ENCODE peak calls at places on chromosomes 2 and 18, in four cellular contexts. W, D, U and H are unnamed samples.

GRCh38 chr2:238285653-238286082 is 2.7 kb downstream of the PER2 start:
- DNase-seq in U (no peak), D (no peak), W (peak; percentile 96), H (no peak)

GRCh38 chr18:35038881-35039491 is 2.2 kb upstream of the MAPRE2 start:
- DNase-seq in W (no peak), U (no peak), D (no peak), H (no peak)

GRCh38 chr18:64966667-64967066 is 784.1 kb upstream of the CDH7 start:
- DNase-seq in U (no peak), W (no peak), D (peak; percentile 17), H (no peak)

GRCh38 chr2:43158259-43158880 is 68.0 kb downstream of the ZFP36L2 start:
- DNase-seq in U (no peak), W (peak; percentile 95), D (no peak), H (no peak)

GRCh38 chr18:8781671-8782070 is 76.3 kb downstream of the MTCL1 start:
- DNase-seq in W (peak; percentile 58), U (no peak), D (no peak), H (no peak)

GRCh38 chr2:127932199-127932877 is 46.6 kb upstream of the AMMECR1L start:
- DNase-seq in U (no peak), W (peak; percentile 76), D (no peak), H (no peak)

GRCh38 chr2:239807568-239807967 is 217.6 kb downstream of the NDUFA10 start:
- DNase-seq in U (no peak), D (no peak), W (no peak), H (no peak)

GRCh38 chr2:158573739-158574138 is 117.0 kb downstream of the PKP4 start:
- DNase-seq in U (no peak), D (no peak), W (no peak), H (no peak)

GRCh38 chr2:217604527-217605279 is 398.1 kb downstream of the TNS1 start:
- DNase-seq in D (no peak), U (no peak), W (no peak), H (no peak)

GRCh38 chr18:5556317-5556974 is 12.6 kb upstream of the EPB41L3 start:
- DNase-seq in U (no peak), W (no peak), D (no peak), H (peak; percentile 55)

GRCh38 chr18:33821503-33821902 is 243.5 kb downstream of the ASXL3 start:
- DNase-seq in U (no peak), D (no peak), W (peak; percentile 69), H (no peak)

GRCh38 chr2:230203110-230203676 is 16.6 kb downstream of the SP110 start:
- DNase-seq in D (no peak), W (no peak), U (no peak), H (no peak)

GRCh38 chr2:137845422-137845821 is 118.9 kb upstream of the HNMT start:
- DNase-seq in U (no peak), W (no peak), D (no peak), H (no peak)

GRCh38 chr2:237171396-237171795 is 85.7 kb downstream of the COPS8 start:
- DNase-seq in D (no peak), U (no peak), W (no peak), H (no peak)

GRCh38 chr2:241900251-241901017 is 30.9 kb downstream of the RTP5 start:
- DNase-seq in W (peak; percentile 65), U (no peak), D (no peak), H (no peak)

GRCh38 chr18:48492880-48493279 is 46.0 kb upstream of the CTIF start:
- DNase-seq in D (no peak), W (no peak), U (no peak), H (no peak)

GRCh38 chr18:46510386-46510785 is 146.6 kb downstream of the LOXHD1 start:
- DNase-seq in W (no peak), U (no peak), D (no peak), H (no peak)

DNA sequence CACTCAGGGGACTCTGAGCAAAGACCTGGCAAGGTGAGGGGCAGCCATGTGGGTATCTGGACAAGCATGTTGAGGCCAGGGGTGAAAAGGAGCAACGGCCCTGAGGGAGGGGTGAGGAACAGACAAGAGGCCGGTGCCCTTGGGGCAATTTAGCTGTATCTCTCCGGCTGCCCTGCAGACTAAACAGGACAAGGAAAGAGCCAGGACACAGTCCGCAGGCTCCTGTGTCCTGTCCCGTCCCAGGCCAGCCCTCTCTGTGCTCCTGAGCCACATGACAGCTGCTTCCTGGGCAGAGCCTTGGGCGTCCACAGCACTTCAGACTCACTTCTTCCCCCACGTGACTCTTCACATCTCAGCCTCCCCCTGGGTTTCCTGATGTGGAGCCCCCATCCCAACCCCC is 206.1 kb downstream of the KLHL29 start:
- DNase-seq in U (no peak), D (no peak), W (no peak), H (no peak)
- H3K27ac ChIP-seq in U (no peak overlapping the region), D (no peak overlapping the region), W (no peak overlapping the region), H (no peak overlapping the region)

GRCh38 chr2:170715932-170716777 is 1.0 kb downstream of the SP5 start:
- DNase-seq in U (no peak), W (peak; percentile 84), D (no peak), H (no peak)
- H3K4me3 ChIP-seq in U (peak overlapping the region; percentile 12), W (no peak overlapping the region), D (no peak overlapping the region), H (peak overlapping the region; percentile 60)

GRCh38 chr2:68251855-68252406 is 401 bp downstream of the PPP3R1 start:
- DNase-seq in U (no peak), W (peak; percentile 61), D (peak; percentile 33), H (no peak)

GRCh38 chr2:68251187-68251854 is 1.0 kb downstream of the PPP3R1 start:
- DNase-seq in W (peak; percentile 52), D (peak; percentile 69), U (peak; percentile 25), H (peak; percentile 82)

GRCh38 chr2:68248806-68249205 is 3.5 kb downstream of the PPP3R1 start:
- DNase-seq in D (no peak), U (no peak), W (no peak), H (no peak)

GRCh38 chr2:68250652-68251186 is 1.6 kb downstream of the PPP3R1 start:
- DNase-seq in U (no peak), W (peak; percentile 56), D (no peak), H (no peak)

GRCh38 chr2:68250196-68250595 is 2.1 kb downstream of the PPP3R1 start:
- DNase-seq in D (no peak), U (no peak), W (no peak), H (no peak)
- H3K36me3 ChIP-seq in D (no peaks in the 10 kb centered on the region), U (no peaks in the 10 kb centered on the region), W (no peaks in the 10 kb centered on the region), H (peaks cover 32% of the 10 kb centered on the region)

GRCh38 chr18:77102246-77103040 is 30.1 kb downstream of the MBP start:
- DNase-seq in W (no peak), D (no peak), U (no peak), H (no peak)

GRCh38 chr18:77099501-77100370 is 32.8 kb downstream of the MBP start:
- DNase-seq in D (no peak), U (no peak), W (no peak), H (no peak)

GRCh38 chr18:77100751-77101355 is 31.7 kb downstream of the MBP start:
- DNase-seq in W (no peak), D (no peak), U (no peak), H (no peak)

GRCh38 chr18:77103181-77103875 is 29.3 kb downstream of the MBP start:
- DNase-seq in U (no peak), D (no peak), W (no peak), H (no peak)

DNA sequence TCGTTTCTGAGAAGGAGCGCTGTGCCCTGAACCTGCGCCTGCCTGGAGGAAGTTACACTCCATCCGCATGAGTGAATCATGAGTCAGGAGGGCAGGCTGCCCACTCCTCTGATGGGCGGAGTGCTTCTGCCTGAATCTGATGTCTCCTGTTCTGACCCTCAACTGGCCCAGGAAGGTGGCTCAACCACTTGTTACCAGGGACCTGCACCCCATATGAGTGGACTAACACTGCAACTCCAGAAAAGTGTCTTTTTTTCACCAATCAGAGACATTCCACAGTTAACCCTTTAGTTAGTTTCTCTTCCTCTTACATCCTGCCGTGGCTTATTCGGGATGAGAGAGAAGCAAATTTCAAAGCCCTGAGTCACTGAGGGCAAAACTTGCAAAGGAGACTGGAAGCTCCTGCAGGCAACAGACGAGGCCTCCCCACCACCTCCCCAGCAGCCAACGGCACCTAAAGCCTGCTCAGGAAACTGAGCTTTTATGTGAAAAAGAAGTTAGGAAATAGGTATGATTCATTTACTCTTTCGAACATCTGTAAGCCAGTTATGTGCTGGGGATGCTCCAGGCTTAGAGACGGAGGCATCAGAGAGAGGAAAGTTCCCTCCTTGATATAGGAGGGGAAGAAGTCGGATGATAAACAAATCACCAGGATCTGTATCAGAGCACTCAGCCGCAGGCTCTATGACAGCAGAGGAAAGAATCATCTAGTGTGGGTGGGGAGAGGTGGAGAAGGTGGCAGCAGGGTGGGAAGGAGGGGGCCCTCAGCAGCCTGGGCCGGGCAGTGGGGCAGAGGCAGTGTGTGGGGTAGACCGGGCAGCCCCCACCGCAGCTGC is 31.0 kb downstream of the MBP start:
- DNase-seq in D (no peak), U (no peak), W (peak; percentile 94), H (no peak)
- H3K27ac ChIP-seq in D (no peak overlapping the region), U (no peak overlapping the region), W (peak overlapping the region; percentile 98), H (no peak overlapping the region)

GRCh38 chr2:24351627-24351938 is 8.8 kb downstream of the ITSN2 start:
- DNase-seq in U (no peak), D (no peak), W (no peak), H (no peak)

GRCh38 chr2:24352664-24353063 is 7.7 kb downstream of the ITSN2 start:
- DNase-seq in U (no peak), D (no peak), W (peak; percentile 1), H (no peak)

GRCh38 chr2:24350826-24351626 is 9.3 kb downstream of the ITSN2 start:
- DNase-seq in W (peak; percentile 10), U (no peak), D (no peak), H (no peak)

GRCh38 chr2:24353364-24353763 is 7.0 kb downstream of the ITSN2 start:
- DNase-seq in D (no peak), W (no peak), U (no peak), H (no peak)

GRCh38 chr2:24351981-24352380 is 8.4 kb downstream of the ITSN2 start:
- DNase-seq in D (no peak), U (no peak), W (no peak), H (no peak)
- H3K4me3 ChIP-seq in D (no peak overlapping the region), U (no peak overlapping the region), W (no peak overlapping the region), H (no peak overlapping the region)

GRCh38 chr2:86069091-86069685 is 36.5 kb downstream of the POLR1A start:
- DNase-seq in U (no peak), D (no peak), W (no peak), H (no peak)

GRCh38 chr2:86065512-86065911 is 40.2 kb downstream of the POLR1A start:
- DNase-seq in D (no peak), U (no peak), W (no peak), H (no peak)

GRCh38 chr2:86066007-86066578 is 39.6 kb downstream of the POLR1A start:
- DNase-seq in D (no peak), U (no peak), W (no peak), H (no peak)

GRCh38 chr2:86068098-86069047 is 37.3 kb downstream of the POLR1A start:
- DNase-seq in U (no peak), W (no peak), D (no peak), H (no peak)

GRCh38 chr2:86066915-86067314 is 38.8 kb downstream of the POLR1A start:
- DNase-seq in W (no peak), D (no peak), U (no peak), H (no peak)
- H3K36me3 ChIP-seq in W (peaks cover 71% of the 10 kb centered on the region), D (peaks cover 32% of the 10 kb centered on the region), U (peaks cover 67% of the 10 kb centered on the region), H (peaks cover 82% of the 10 kb centered on the region)